ENCODE peak calls at places on chromosomes 6 and 20, in six cellular contexts. F, G, H, A, E and C are unnamed samples.

GRCh38 chr6:56764081-56764566 is 121.4 kb upstream of the DST start:
- DNase-seq in F (peak; percentile 69), G (peak; percentile 57), H (peak; percentile 84), A (no peak), E (peak; percentile 19), C (no peak)

GRCh38 chr6:119218548-119218947 is 131.0 kb downstream of the MAN1A1 start:
- DNase-seq in F (no peak), G (no peak), H (no peak), A (no peak), E (no peak), C (no peak)

GRCh38 chr6:169370666-169371343 is 117.2 kb upstream of the THBS2 start:
- DNase-seq in F (no peak), G (no peak), H (no peak), A (no peak), E (no peak), C (no peak)

GRCh38 chr20:51142448-51142847 is 119.5 kb upstream of the KCNG1 start:
- DNase-seq in F (no peak), G (no peak), H (no peak), A (no peak), E (no peak), C (no peak)

GRCh38 chr20:34887023-34887422 is 10.6 kb downstream of the ACSS2 start:
- DNase-seq in F (no peak), G (no peak), H (no peak), A (no peak), E (no peak), C (no peak)

GRCh38 chr6:101537917-101538316 is 144.4 kb downstream of the GRIK2 start:
- DNase-seq in F (no peak), G (no peak), H (no peak), A (no peak), E (no peak), C (no peak)

GRCh38 chr20:21209668-21210067 is 83.8 kb downstream of the KIZ start:
- DNase-seq in F (no peak), G (no peak), H (no peak), A (no peak), E (peak; percentile 9), C (no peak)

GRCh38 chr6:166940643-166941068 is 15.7 kb downstream of the RNASET2 start:
- DNase-seq in F (no peak), G (peak; percentile 65), H (no peak), A (peak; percentile 56), E (no peak), C (no peak)

GRCh38 chr6:53440331-53440730 is 91.6 kb upstream of the ELOVL5 start:
- DNase-seq in F (no peak), G (no peak), H (no peak), A (no peak), E (no peak), C (no peak)

GRCh38 chr20:36462440-36463211 is 78.7 kb upstream of the MYL9 start:
- DNase-seq in F (no peak), G (no peak), H (no peak), A (peak; percentile 28), E (peak; percentile 59), C (peak; percentile 60)

GRCh38 chr20:11270566-11270965 is 596.8 kb upstream of the JAG1 start:
- DNase-seq in F (no peak), G (no peak), H (no peak), A (no peak), E (no peak), C (no peak)
- TF ChIP-seq YY1 in F (no peak), G (no peak), H (no peak), A (no peak), E (no peak), C (no peak)

GRCh38 chr20:58511364-58511763 is 3.8 kb downstream of the APCDD1L start:
- DNase-seq in F (no peak), G (no peak), H (no peak), A (no peak), E (peak; percentile 48), C (no peak)

GRCh38 chr20:58513580-58514285 is 1.5 kb downstream of the APCDD1L start:
- DNase-seq in F (no peak), G (no peak), H (no peak), A (no peak), E (no peak), C (peak; percentile 67)

GRCh38 chr20:58511861-58512260 is 3.3 kb downstream of the APCDD1L start:
- DNase-seq in F (no peak), G (no peak), H (no peak), A (no peak), E (peak; percentile 80), C (no peak)

GRCh38 chr20:58514321-58515239 is 619 bp downstream of the APCDD1L start:
- DNase-seq in F (no peak), G (no peak), H (no peak), A (no peak), E (no peak), C (peak; percentile 75)

DNA sequence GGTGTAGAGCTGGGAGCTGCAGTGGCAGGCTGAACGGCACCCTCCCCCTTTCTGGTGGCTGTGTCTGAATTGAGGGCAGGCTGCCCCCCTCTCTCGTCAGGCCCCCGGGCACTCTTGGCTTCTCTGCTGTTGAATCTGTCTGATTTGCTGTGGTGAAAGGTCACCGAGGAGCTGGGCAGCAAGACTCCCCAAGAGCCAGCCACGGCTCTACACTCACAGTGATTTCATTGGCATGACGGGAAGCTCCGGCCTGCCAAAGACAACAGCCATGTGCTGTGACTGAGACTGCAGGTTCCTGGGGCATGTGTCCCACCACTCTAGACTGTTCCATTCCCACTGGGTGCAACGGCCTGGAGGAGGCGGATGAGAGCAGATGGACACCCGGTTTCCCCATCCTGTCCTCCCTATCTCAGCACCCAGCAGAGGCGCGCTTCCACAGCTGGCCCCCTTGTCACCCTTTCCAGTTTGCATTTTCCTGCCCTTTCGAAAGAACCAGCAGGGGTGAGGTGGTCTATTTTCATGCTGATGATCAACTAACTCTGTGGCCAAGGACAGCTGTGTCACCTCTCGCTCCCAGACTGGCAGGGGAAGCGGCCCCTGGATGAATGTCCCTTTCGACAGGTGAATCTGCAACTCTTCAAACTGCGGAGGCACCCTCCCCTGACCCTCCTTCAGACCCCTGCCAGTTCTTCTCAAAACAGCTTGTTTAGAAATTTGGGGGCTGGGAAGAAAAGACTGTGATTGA is 2.2 kb downstream of the APCDD1L start:
- DNase-seq in F (no peak), G (no peak), H (no peak), A (no peak), E (peak; percentile 48), C (no peak)
- H3K27ac ChIP-seq in F (no peak overlapping the region), G (no peak overlapping the region), H (no peak overlapping the region), A (no peak overlapping the region), E (no peak overlapping the region), C (no peak overlapping the region)

GRCh38 chr6:111873178-111874029 is at the start of gene FYN:
- DNase-seq in F (peak; percentile 92), G (peak; percentile 86), H (peak; percentile 76), A (peak; percentile 99), E (peak; percentile 99), C (peak; percentile 99)
- TF ChIP-seq YY1 in F (peak; percentile 15), G (peak; percentile 18), H (peak; percentile 65), A (no peak), E (no peak), C (no peak)

GRCh38 chr6:82869493-82869892 is 196.1 kb downstream of the UBE3D start:
- DNase-seq in F (no peak), G (no peak), H (no peak), A (no peak), E (no peak), C (no peak)

GRCh38 chr6:82863771-82864170 is 201.9 kb downstream of the UBE3D start:
- DNase-seq in F (no peak), G (no peak), H (no peak), A (no peak), E (no peak), C (no peak)

GRCh38 chr6:82866446-82866845 is 199.2 kb downstream of the UBE3D start:
- DNase-seq in F (no peak), G (no peak), H (no peak), A (no peak), E (no peak), C (no peak)

GRCh38 chr6:82870582-82871172 is 195.0 kb downstream of the UBE3D start:
- DNase-seq in F (no peak), G (no peak), H (no peak), A (no peak), E (no peak), C (no peak)

GRCh38 chr6:82867946-82868345 is 197.7 kb downstream of the UBE3D start:
- DNase-seq in F (no peak), G (no peak), H (no peak), A (no peak), E (no peak), C (no peak)
- H3K27ac ChIP-seq in F (no peak overlapping the region), G (no peak overlapping the region), H (no peak overlapping the region), A (no peak overlapping the region), E (no peak overlapping the region), C (no peak overlapping the region)

DNA sequence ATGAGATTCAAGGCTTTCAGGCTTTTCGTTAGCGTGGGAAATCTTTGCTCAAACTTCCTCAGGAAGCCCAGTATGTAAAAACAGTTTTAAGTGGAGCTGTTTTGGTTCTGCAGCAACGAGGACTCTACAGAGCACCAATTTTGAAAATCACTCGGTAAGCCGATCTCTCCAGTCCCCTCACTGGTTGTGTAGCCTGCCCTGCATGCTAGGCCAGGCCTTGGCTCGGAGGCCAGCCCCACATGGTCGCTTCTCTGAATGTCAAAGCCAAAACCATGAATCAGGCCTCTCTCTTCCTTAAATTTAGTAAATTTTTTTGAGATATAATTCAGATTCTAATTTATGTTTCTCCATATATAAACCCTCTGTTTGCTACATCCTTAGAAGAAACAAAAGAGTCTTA is 108.0 kb downstream of the CHD6 start:
- DNase-seq in F (no peak), G (no peak), H (no peak), A (no peak), E (no peak), C (no peak)
- TF ChIP-seq YY1 in F (no peak), G (no peak), H (no peak), A (no peak), E (no peak), C (no peak)